ENCODE peak calls at places on chromosomes 6 and 20, in seven cellular contexts. K, D, G, H, L, B and W are unnamed samples.

GRCh38 chr20:37920270-37920669 is 17.3 kb downstream of the VSTM2L start:
- DNase-seq in K (no peak), D (no peak), G (no peak), H (no peak), L (no peak), B (no peak), W (no peak)

GRCh38 chr6:31008165-31008564 is 2.1 kb upstream of the MUC22 start:
- DNase-seq in K (no peak), D (no peak), G (no peak), H (no peak), L (no peak), B (no peak), W (no peak)

GRCh38 chr6:108677357-108677756 is 116.6 kb downstream of the FOXO3 start:
- DNase-seq in K (no peak), D (no peak), G (no peak), H (no peak), L (no peak), B (no peak), W (no peak)

GRCh38 chr6:89706121-89706520 is 67.6 kb upstream of the LYRM2 start:
- DNase-seq in K (no peak), D (no peak), G (no peak), H (no peak), L (no peak), B (no peak), W (no peak)

GRCh38 chr6:36519352-36519751 is 27.9 kb downstream of the STK38 start:
- DNase-seq in K (no peak), D (no peak), G (no peak), H (no peak), L (no peak), B (no peak), W (no peak)

GRCh38 chr20:24051160-24051559 is 62.6 kb upstream of the GGTLC1 start:
- DNase-seq in K (peak), D (no peak), G (no peak), H (no peak), L (no peak), B (no peak), W (no peak)

GRCh38 chr6:169868458-169868857 is 117.0 kb downstream of the ERMARD start:
- DNase-seq in K (peak), D (peak), G (no peak), H (no peak), L (peak), B (no peak), W (no peak)

GRCh38 chr20:10349118-10349517 is 84.9 kb downstream of the MKKS start:
- DNase-seq in K (no peak), D (no peak), G (no peak), H (no peak), L (no peak), B (no peak), W (no peak)

GRCh38 chr20:63533871-63534393 is 3.2 kb downstream of the PTK6 start:
- DNase-seq in K (no peak), D (peak), G (no peak), H (no peak), L (no peak), B (no peak), W (no peak)

GRCh38 chr20:47276856-47277541 is 79.5 kb downstream of the ZMYND8 start:
- DNase-seq in K (no peak), D (peak), G (no peak), H (no peak), L (peak), B (no peak), W (peak)

GRCh38 chr20:47273591-47274235 is 82.8 kb downstream of the ZMYND8 start:
- DNase-seq in K (no peak), D (no peak), G (no peak), H (no peak), L (peak), B (no peak), W (no peak)

GRCh38 chr20:47274449-47275108 is 81.9 kb downstream of the ZMYND8 start:
- DNase-seq in K (no peak), D (no peak), G (no peak), H (no peak), L (peak), B (no peak), W (peak)

GRCh38 chr20:47275548-47275947 is 81.0 kb downstream of the ZMYND8 start:
- DNase-seq in K (no peak), D (no peak), G (no peak), H (no peak), L (no peak), B (no peak), W (no peak)

GRCh38 chr20:47276251-47276650 is 80.2 kb downstream of the ZMYND8 start:
- DNase-seq in K (no peak), D (no peak), G (no peak), H (no peak), L (no peak), B (no peak), W (no peak)
- H3K4me3 ChIP-seq in K (no peak), D (no peak), G (no peak), H (no peak), L (no peak), B (no peak), W (no peak)

DNA sequence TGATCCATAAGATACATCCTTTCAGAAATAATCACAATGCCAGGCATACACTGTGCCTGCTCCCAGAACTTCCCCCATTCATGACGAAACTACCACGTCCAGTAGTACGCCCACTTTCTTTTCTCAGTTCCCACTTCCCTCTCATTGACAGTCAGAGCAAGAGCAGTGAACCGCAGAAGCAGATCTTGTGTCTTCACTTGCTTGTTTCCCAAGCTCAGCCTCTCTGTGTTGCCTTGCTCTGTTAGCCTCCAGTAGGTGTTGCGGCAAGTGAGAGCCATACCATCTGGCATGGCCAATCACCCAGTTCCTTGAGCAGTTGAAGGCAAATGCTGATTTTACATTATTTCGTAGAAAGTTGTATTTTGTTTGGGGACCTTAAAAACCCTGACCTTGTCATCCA is 11.7 kb downstream of the UST start:
- DNase-seq in K (no peak), D (no peak), G (peak), H (no peak), L (no peak), B (no peak), W (no peak)
- H3K4me3 ChIP-seq in K (no peak), D (no peak), G (no peak), H (no peak), L (no peak), B (no peak), W (no peak)

DNA sequence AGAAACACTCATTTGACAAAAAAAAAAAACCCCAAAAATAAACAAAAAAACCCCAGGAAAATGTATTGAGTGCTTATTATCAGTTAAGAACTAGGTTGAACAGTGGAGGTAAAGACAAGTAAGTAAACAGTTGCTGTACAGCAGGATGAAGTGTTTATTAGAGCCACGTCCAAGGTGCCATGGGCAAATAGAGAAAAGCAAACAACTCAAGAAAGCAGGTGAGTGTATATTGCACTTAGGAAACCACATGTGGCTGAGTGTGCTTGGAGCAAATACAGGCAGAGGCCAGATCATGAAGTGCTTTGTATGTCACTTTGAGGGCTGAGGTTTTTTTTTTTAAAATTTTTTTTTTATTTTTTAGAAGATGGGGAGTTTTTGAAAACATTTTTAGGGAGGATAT is 98.3 kb downstream of the MACROD2 start:
- DNase-seq in K (no peak), D (no peak), G (no peak), H (no peak), L (no peak), B (no peak), W (no peak)
- H3K4me3 ChIP-seq in K (no peak), D (no peak), G (no peak), H (no peak), L (no peak), B (no peak), W (no peak)

GRCh38 chr20:19886666-19887288 is 128.7 kb downstream of the RIN2 start:
- DNase-seq in K (no peak), D (no peak), G (no peak), H (no peak), L (no peak), B (no peak), W (no peak)
- H3K4me3 ChIP-seq in K (no peak), D (peak), G (peak), H (no peak), L (peak), B (no peak), W (no peak)

DNA sequence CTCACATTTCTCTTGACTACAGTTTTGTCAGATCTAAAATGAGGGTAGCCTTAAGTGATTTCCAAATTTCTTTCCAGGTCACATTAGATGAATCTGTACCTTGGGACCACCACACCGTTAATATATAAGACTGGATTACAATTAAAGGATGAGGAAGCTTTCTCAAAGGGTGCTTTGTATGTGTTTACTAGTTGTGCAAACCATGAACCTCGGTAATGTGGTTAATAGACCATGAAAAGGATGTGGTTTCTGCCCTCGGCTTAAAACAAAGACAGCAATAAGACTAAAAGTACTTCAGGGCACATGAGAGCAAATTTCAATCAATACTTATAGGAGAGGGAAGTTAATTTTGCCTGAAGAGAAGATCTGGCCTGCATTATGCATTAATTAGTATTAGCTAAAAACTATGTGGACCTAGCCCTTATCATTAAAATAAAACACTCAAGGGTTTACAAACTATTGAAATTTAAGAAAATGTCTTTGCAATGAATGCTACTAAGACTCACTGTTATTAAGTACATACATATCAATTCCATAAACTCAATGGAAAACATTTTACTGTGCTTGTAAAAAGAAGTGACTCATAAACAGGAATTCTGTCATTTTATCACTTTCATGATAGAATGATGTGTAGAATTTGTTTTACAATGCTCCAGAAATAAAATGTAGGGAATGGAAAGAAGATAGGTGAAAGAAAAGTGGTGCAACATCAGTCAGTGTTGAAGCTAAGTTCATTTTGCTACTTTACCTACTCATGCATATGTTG is 936 bp upstream of the TMX4 start:
- DNase-seq in K (peak), D (no peak), G (no peak), H (no peak), L (no peak), B (no peak), W (no peak)
- H3K4me3 ChIP-seq in K (peak), D (no peak), G (no peak), H (no peak), L (peak), B (no peak), W (no peak)